ENCODE peak calls at places on chromosomes 12 and 14, in four cellular contexts. I is stimulated activated CD4-positive, alpha-beta T cell treated with anti-CD3 and anti-CD28 coated beads, TNF-alpha, amount 100 ng/mL, for 48 hours; S is neural crest cell; K is AG04450. Q is an unnamed sample.
A peak's percentile ranks its signal among the peaks of the same experiment; 100 is the strongest.

GRCh38 chr12:111192657-111193056 is 176.2 kb downstream of the PHETA1 start:
- DNase-seq in K (no peak), I (no peak), S (no peak), Q (no peak)

GRCh38 chr14:104395276-104395675 is 184.3 kb upstream of the C14orf180 start:
- DNase-seq in K (no peak), I (no peak), S (no peak), Q (no peak)

GRCh38 chr14:99822166-99822527 is 28.9 kb downstream of the EML1 start:
- DNase-seq in I (no peak), S (no peak), K (no peak), Q (peak; percentile 64)

GRCh38 chr12:89948266-89949175 is 239.9 kb upstream of the ATP2B1 start:
- DNase-seq in K (no peak), I (no peak), S (no peak), Q (no peak)

GRCh38 chr12:49059385-49060232 is 985 bp downstream of the KMT2D start:
- DNase-seq in S (no peak), K (no peak), I (no peak), Q (no peak)

GRCh38 chr14:96121660-96122395 is 82.7 kb downstream of the C14orf132 start:
- DNase-seq in I (no peak), S (no peak), K (peak; percentile 81), Q (no peak)

GRCh38 chr12:53300187-53300586 is 692 bp downstream of the MYG1 start:
- DNase-seq in I (peak; percentile 11), K (peak; percentile 21), S (no peak), Q (no peak)

GRCh38 chr14:55798400-55798799 is 218.4 kb downstream of the KTN1 start:
- DNase-seq in S (no peak), I (no peak), K (no peak), Q (no peak)

GRCh38 chr14:87643005-87643404 is 350.0 kb downstream of the GALC start:
- DNase-seq in S (no peak), K (no peak), I (no peak), Q (no peak)

GRCh38 chr12:97877404-97877803 is 414.8 kb downstream of the RMST start:
- DNase-seq in K (no peak), S (no peak), I (no peak), Q (peak; percentile 89)

GRCh38 chr14:69247691-69248440 is 12.1 kb upstream of the GALNT16 start:
- DNase-seq in S (no peak), K (peak; percentile 86), I (no peak), Q (no peak)

GRCh38 chr12:115790526-115790925 is 487.0 kb downstream of the MED13L start:
- DNase-seq in S (no peak), K (no peak), I (no peak), Q (no peak)

GRCh38 chr12:119936705-119937323 is 52.2 kb upstream of the BICDL1 start:
- DNase-seq in S (no peak), I (no peak), K (no peak), Q (no peak)

Q was measured in NCI-H526 treated with DMSO at 0.1 percent for 48 hours.